ENCODE peak calls at places on chromosome 21, in seven cellular contexts. One of them, this sample, is unnamed.

GRCh38 chr21:44549525-44550211 is 1.6 kb downstream of the KRTAP10-2 start:
- DNase-seq in HFFc6: no peak
- DNase-seq in K562: no peak
- DNase-seq in sigmoid colon: no peak
- DNase-seq in MM.1S: no peak
- DNase-seq in WERI-Rb-1: peak
- DNase-seq in HFF-Myc: no peak
- DNase-seq in this sample: no peak

GRCh38 chr21:29860346-29860745 is 79.5 kb downstream of the GRIK1 start:
- DNase-seq in HFFc6: no peak
- DNase-seq in WERI-Rb-1: no peak
- DNase-seq in MM.1S: no peak
- DNase-seq in sigmoid colon: no peak
- DNase-seq in HFF-Myc: no peak
- DNase-seq in K562: no peak
- DNase-seq in this sample: no peak

GRCh38 chr21:45374826-45375455 is 30.0 kb upstream of the COL18A1 start:
- DNase-seq in MM.1S: no peak
- DNase-seq in HFFc6: no peak
- DNase-seq in WERI-Rb-1: no peak
- DNase-seq in HFF-Myc: no peak
- DNase-seq in K562: no peak
- DNase-seq in sigmoid colon: no peak
- DNase-seq in this sample: no peak

GRCh38 chr21:29114765-29115164 is 15.7 kb upstream of the MAP3K7CL start:
- DNase-seq in K562: no peak
- DNase-seq in HFF-Myc: peak
- DNase-seq in sigmoid colon: no peak
- DNase-seq in WERI-Rb-1: no peak
- DNase-seq in MM.1S: no peak
- DNase-seq in HFFc6: peak
- DNase-seq in this sample: peak

GRCh38 chr21:31316488-31317169 is 27.4 kb downstream of the TIAM1 start:
- DNase-seq in HFFc6: no peak
- DNase-seq in MM.1S: no peak
- DNase-seq in WERI-Rb-1: no peak
- DNase-seq in K562: no peak
- DNase-seq in sigmoid colon: no peak
- DNase-seq in HFF-Myc: no peak
- DNase-seq in this sample: peak

GRCh38 chr21:31473685-31474345 is 129.8 kb upstream of the TIAM1 start:
- DNase-seq in MM.1S: no peak
- DNase-seq in HFF-Myc: no peak
- DNase-seq in WERI-Rb-1: no peak
- DNase-seq in K562: no peak
- DNase-seq in sigmoid colon: peak
- DNase-seq in HFFc6: no peak
- DNase-seq in this sample: no peak

GRCh38 chr21:33699277-33699676 is 57.0 kb downstream of the ITSN1 start:
- DNase-seq in sigmoid colon: no peak
- DNase-seq in K562: no peak
- DNase-seq in HFF-Myc: no peak
- DNase-seq in WERI-Rb-1: no peak
- DNase-seq in MM.1S: no peak
- DNase-seq in HFFc6: no peak
- DNase-seq in this sample: no peak

GRCh38 chr21:17554619-17555472 is 42.0 kb downstream of the CXADR start:
- DNase-seq in HFF-Myc: no peak
- DNase-seq in sigmoid colon: no peak
- DNase-seq in MM.1S: no peak
- DNase-seq in HFFc6: no peak
- DNase-seq in K562: no peak
- DNase-seq in WERI-Rb-1: peak
- DNase-seq in this sample: peak

GRCh38 chr21:30434033-30434631 is 4.1 kb downstream of the KRTAP13-4 start:
- DNase-seq in K562: peak
- DNase-seq in HFFc6: no peak
- DNase-seq in MM.1S: peak
- DNase-seq in sigmoid colon: no peak
- DNase-seq in HFF-Myc: peak
- DNase-seq in WERI-Rb-1: peak
- DNase-seq in this sample: peak

GRCh38 chr21:44574457-44575306 is 1.2 kb downstream of the KRTAP10-4 start:
- DNase-seq in WERI-Rb-1: no peak
- DNase-seq in HFFc6: no peak
- DNase-seq in K562: no peak
- DNase-seq in sigmoid colon: no peak
- DNase-seq in HFF-Myc: no peak
- DNase-seq in MM.1S: no peak
- DNase-seq in this sample: peak

GRCh38 chr21:43020177-43020576 is 45.8 kb downstream of the PKNOX1 start:
- DNase-seq in K562: no peak
- DNase-seq in sigmoid colon: no peak
- DNase-seq in WERI-Rb-1: no peak
- DNase-seq in MM.1S: no peak
- DNase-seq in HFF-Myc: no peak
- DNase-seq in HFFc6: no peak
- DNase-seq in this sample: no peak

GRCh38 chr21:36803801-36804452 is 105.0 kb downstream of the SIM2 start:
- DNase-seq in HFF-Myc: no peak
- DNase-seq in WERI-Rb-1: no peak
- DNase-seq in HFFc6: no peak
- DNase-seq in sigmoid colon: no peak
- DNase-seq in MM.1S: no peak
- DNase-seq in K562: no peak
- DNase-seq in this sample: no peak

GRCh38 chr21:17003221-17003620 is 509.6 kb upstream of the CXADR start:
- DNase-seq in sigmoid colon: no peak
- DNase-seq in HFFc6: peak
- DNase-seq in HFF-Myc: no peak
- DNase-seq in WERI-Rb-1: no peak
- DNase-seq in K562: no peak
- DNase-seq in MM.1S: no peak
- DNase-seq in this sample: no peak

GRCh38 chr21:22791376-22791775 is 1793.2 kb downstream of the NCAM2 start:
- DNase-seq in sigmoid colon: no peak
- DNase-seq in K562: no peak
- DNase-seq in HFF-Myc: no peak
- DNase-seq in WERI-Rb-1: no peak
- DNase-seq in MM.1S: no peak
- DNase-seq in HFFc6: no peak
- DNase-seq in this sample: no peak

GRCh38 chr21:44866780-44867179 is 6.7 kb downstream of the PTTG1IP start:
- DNase-seq in K562: no peak
- DNase-seq in HFFc6: no peak
- DNase-seq in HFF-Myc: no peak
- DNase-seq in WERI-Rb-1: no peak
- DNase-seq in sigmoid colon: no peak
- DNase-seq in MM.1S: no peak
- DNase-seq in this sample: no peak

GRCh38 chr21:31220567-31220966 is 123.5 kb downstream of the TIAM1 start:
- DNase-seq in HFF-Myc: no peak
- DNase-seq in sigmoid colon: no peak
- DNase-seq in MM.1S: no peak
- DNase-seq in WERI-Rb-1: no peak
- DNase-seq in HFFc6: no peak
- DNase-seq in K562: no peak
- DNase-seq in this sample: peak

GRCh38 chr21:27825035-27825434 is 858.1 kb upstream of the ADAMTS5 start:
- DNase-seq in K562: no peak
- DNase-seq in WERI-Rb-1: no peak
- DNase-seq in MM.1S: no peak
- DNase-seq in HFFc6: no peak
- DNase-seq in sigmoid colon: no peak
- DNase-seq in HFF-Myc: no peak
- DNase-seq in this sample: no peak

GRCh38 chr21:31218830-31219608 is 125.0 kb downstream of the TIAM1 start:
- DNase-seq in HFF-Myc: no peak
- DNase-seq in WERI-Rb-1: no peak
- DNase-seq in K562: no peak
- DNase-seq in MM.1S: no peak
- DNase-seq in HFFc6: no peak
- DNase-seq in sigmoid colon: no peak
- DNase-seq in this sample: peak

GRCh38 chr21:17834639-17835354 is 15.6 kb upstream of the C21orf91 start:
- DNase-seq in WERI-Rb-1: no peak
- DNase-seq in sigmoid colon: no peak
- DNase-seq in K562: no peak
- DNase-seq in MM.1S: no peak
- DNase-seq in HFFc6: no peak
- DNase-seq in HFF-Myc: no peak
- DNase-seq in this sample: no peak

DNA sequence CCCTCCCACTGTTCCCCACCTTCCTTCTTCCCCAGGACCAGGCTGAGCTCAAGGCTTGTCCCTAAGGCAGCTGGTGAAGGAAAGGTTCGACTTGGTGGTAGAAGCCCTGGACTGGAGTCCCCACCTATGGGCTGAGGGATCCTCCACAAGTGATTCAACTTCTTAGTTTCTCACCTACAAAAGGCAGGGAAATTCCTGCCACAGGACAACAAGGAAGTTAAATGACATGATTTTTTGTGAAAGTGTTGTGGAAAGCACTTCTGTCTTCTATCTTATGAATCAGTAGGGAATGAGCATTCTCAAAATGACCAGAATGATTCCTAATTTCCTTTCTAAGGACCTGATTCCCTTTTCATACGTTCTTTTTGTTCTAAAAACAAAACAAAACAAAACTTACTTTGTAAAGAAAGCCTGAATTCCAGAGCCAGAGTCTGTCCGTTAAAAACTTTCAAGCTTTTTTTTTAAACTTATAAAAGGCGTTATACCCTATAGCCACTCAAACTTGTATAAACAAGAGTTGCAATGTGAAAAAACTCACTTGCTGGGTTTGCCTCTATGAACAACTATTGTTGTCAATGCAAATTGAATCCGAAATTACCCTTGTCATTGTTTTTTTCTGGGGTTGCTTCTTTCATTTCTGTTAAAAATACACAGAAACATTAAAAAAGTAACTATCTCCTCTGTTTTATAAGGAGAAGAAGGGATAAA is 12.2 kb downstream of the KCNJ15 start:
- DNase-seq in MM.1S: peak
- DNase-seq in sigmoid colon: no peak
- DNase-seq in WERI-Rb-1: no peak
- DNase-seq in HFF-Myc: no peak
- DNase-seq in K562: no peak
- DNase-seq in HFFc6: no peak
- DNase-seq in this sample: no peak
- TF ChIP-seq CTCF in MM.1S: no peak
- TF ChIP-seq CTCF in sigmoid colon: no peak
- TF ChIP-seq CTCF in WERI-Rb-1: no peak
- TF ChIP-seq CTCF in HFF-Myc: no peak
- TF ChIP-seq CTCF in K562: no peak
- TF ChIP-seq CTCF in HFFc6: no peak
- TF ChIP-seq CTCF in this sample: no peak

DNA sequence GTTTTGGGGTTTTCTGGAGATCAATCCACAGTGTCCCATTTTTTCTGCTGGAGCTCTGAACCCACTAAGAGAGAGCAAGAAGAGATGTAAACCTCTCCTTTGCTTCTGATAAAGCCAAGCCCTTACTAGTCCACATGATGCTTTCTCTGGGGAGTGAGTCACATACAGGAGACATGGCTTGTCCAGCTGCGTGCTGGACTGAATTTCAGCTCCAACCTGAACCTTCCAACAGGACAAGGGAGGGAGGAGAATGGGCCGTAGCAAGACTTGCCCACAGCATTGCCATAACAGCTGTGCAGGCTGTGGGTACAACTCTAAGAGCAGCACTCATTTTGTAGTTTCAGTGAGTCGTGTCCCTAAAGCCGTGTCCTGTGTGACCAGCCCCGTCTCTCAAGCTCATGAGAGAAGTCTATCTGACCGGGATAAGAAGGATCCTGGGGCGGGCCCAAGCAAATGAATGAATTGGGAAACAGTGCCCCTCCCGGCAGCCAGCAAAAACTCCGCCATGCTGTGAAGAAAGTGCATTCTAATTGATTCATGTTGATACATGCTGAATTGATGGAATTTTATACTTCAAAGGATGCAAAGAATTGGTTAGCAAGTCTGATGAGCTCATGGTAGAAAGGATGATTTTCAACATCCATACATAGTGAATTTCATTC is 195.2 kb downstream of the GABPA start:
- DNase-seq in WERI-Rb-1: no peak
- DNase-seq in sigmoid colon: no peak
- DNase-seq in K562: no peak
- DNase-seq in HFFc6: peak
- DNase-seq in MM.1S: no peak
- DNase-seq in HFF-Myc: no peak
- DNase-seq in this sample: no peak
- TF ChIP-seq CTCF in WERI-Rb-1: no peak
- TF ChIP-seq CTCF in sigmoid colon: no peak
- TF ChIP-seq CTCF in K562: peak
- TF ChIP-seq CTCF in HFFc6: no peak
- TF ChIP-seq CTCF in MM.1S: no peak
- TF ChIP-seq CTCF in HFF-Myc: no peak
- TF ChIP-seq CTCF in this sample: no peak

GRCh38 chr21:46639489-46640386 is 4.3 kb downstream of the PRMT2 start:
- DNase-seq in sigmoid colon: no peak
- DNase-seq in HFFc6: peak
- DNase-seq in MM.1S: no peak
- DNase-seq in K562: no peak
- DNase-seq in HFF-Myc: no peak
- DNase-seq in WERI-Rb-1: no peak
- DNase-seq in this sample: peak
- TF ChIP-seq CTCF in sigmoid colon: no peak
- TF ChIP-seq CTCF in HFFc6: peak
- TF ChIP-seq CTCF in MM.1S: peak
- TF ChIP-seq CTCF in K562: peak
- TF ChIP-seq CTCF in HFF-Myc: no peak
- TF ChIP-seq CTCF in WERI-Rb-1: no peak
- TF ChIP-seq CTCF in this sample: peak

GRCh38 chr21:25870084-25870483 is 135.3 kb downstream of the GABPA start:
- DNase-seq in HFFc6: no peak
- DNase-seq in sigmoid colon: no peak
- DNase-seq in HFF-Myc: no peak
- DNase-seq in WERI-Rb-1: no peak
- DNase-seq in MM.1S: no peak
- DNase-seq in K562: no peak
- DNase-seq in this sample: no peak

GRCh38 chr21:25867041-25867440 is 132.3 kb downstream of the GABPA start:
- DNase-seq in K562: no peak
- DNase-seq in WERI-Rb-1: no peak
- DNase-seq in HFF-Myc: no peak
- DNase-seq in MM.1S: no peak
- DNase-seq in sigmoid colon: no peak
- DNase-seq in HFFc6: no peak
- DNase-seq in this sample: no peak

GRCh38 chr21:25872271-25872670 is 137.5 kb downstream of the GABPA start:
- DNase-seq in K562: no peak
- DNase-seq in HFFc6: no peak
- DNase-seq in WERI-Rb-1: peak
- DNase-seq in HFF-Myc: no peak
- DNase-seq in sigmoid colon: no peak
- DNase-seq in MM.1S: no peak
- DNase-seq in this sample: no peak

DNA sequence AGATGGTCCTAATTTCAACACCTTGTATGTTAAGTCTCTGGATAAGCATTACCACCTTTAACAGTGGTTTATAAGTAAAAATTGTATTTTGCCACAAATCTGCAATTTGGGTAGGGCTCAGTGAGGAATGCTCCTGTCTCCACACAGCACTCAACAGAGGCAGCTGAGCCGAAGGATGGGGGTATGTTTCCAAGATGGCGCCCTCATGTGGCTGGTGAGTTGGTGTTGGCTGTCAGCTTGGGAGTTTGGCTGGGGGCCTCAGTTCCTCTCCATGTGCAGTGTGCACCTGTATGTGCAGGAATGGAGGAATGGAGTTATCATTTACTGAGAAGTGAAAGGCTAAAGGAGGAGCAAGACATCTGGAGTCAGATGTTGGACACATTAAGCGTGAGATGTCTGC is 136.8 kb downstream of the GABPA start:
- DNase-seq in MM.1S: no peak
- DNase-seq in K562: peak
- DNase-seq in WERI-Rb-1: peak
- DNase-seq in HFFc6: no peak
- DNase-seq in HFF-Myc: no peak
- DNase-seq in sigmoid colon: no peak
- DNase-seq in this sample: peak
- TF ChIP-seq CTCF in MM.1S: peak
- TF ChIP-seq CTCF in K562: no peak
- TF ChIP-seq CTCF in WERI-Rb-1: peak
- TF ChIP-seq CTCF in HFFc6: peak
- TF ChIP-seq CTCF in HFF-Myc: peak
- TF ChIP-seq CTCF in sigmoid colon: no peak
- TF ChIP-seq CTCF in this sample: no peak